ENCODE peak calls at places on chromosome X, in five cellular contexts. S is lower lobe of right lung, V is GM23248, I is GM23338, L is PC-3. H is an unnamed sample. For H3K4me1, the result is how much of the 10 kb centered on the place peaks cover.

GRCh38 chrX:39477438-39478120 is 620.2 kb downstream of the BCOR start:
- DNase-seq in L (peak), S (peak), V (no peak), I (peak), H (peak)

GRCh38 chrX:44239036-44239435 is 104.4 kb downstream of the EFHC2 start:
- DNase-seq in L (no peak), S (no peak), V (no peak), I (no peak), H (no peak)

GRCh38 chrX:2446815-2447214 is 54.0 kb downstream of the DHRSX start:
- DNase-seq in V (no peak), S (peak), L (no peak), I (no peak), H (no peak)

GRCh38 chrX:141320801-141321200 is 78.5 kb upstream of the SPANXC start:
- DNase-seq in L (peak), I (no peak), V (no peak), S (no peak), H (no peak)

GRCh38 chrX:45778621-45779020 is 577.9 kb upstream of the DIPK2B start:
- DNase-seq in V (peak), S (no peak), I (no peak), L (no peak), H (no peak)

GRCh38 chrX:42195506-42195905 is 272.2 kb upstream of the CASK start:
- DNase-seq in I (peak), V (no peak), L (peak), S (no peak), H (no peak)

GRCh38 chrX:39397561-39398200 is 596.4 kb downstream of the MID1IP1 start:
- DNase-seq in I (no peak), V (no peak), S (no peak), L (no peak), H (no peak)

GRCh38 chrX:47564438-47565085 is 3.6 kb downstream of the ARAF start:
- DNase-seq in L (no peak), V (no peak), I (no peak), S (no peak), H (no peak)

GRCh38 chrX:53317365-53318069 is 36.1 kb upstream of the IQSEC2 start:
- DNase-seq in I (peak), L (peak), V (peak), S (peak), H (peak)

DNA sequence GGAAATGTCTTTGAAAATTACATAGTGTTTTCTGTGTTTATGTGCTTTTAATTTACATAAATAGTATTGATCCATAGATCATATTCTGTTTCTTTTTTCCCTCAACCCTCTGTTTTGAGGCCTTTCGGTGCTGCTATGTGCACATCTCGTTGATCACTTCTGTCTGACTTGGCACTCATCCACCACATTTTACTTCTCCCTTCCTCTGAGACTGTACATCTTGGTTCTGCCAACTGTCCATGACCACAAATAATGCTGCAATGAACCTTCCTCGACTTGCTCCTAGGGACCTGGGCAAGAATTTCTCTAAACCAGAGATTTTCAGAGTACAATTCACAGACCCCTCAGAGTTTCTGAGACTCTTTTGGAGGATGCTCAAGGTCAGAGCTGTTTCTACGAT is 74.4 kb downstream of the RTL5 start:
- DNase-seq in V (no peak), L (no peak), I (no peak), S (no peak), H (no peak)
- H3K4me1 ChIP-seq in V (under half), L (under half), I (under half), S (under half), H (under half)

GRCh38 chrX:136600059-136600458 is 47.9 kb upstream of the CD40LG start:
- DNase-seq in L (no peak), I (no peak), V (no peak), S (no peak), H (no peak)
- H3K4me1 ChIP-seq in L (under half), I (under half), V (under half), S (under half), H (under half)

DNA sequence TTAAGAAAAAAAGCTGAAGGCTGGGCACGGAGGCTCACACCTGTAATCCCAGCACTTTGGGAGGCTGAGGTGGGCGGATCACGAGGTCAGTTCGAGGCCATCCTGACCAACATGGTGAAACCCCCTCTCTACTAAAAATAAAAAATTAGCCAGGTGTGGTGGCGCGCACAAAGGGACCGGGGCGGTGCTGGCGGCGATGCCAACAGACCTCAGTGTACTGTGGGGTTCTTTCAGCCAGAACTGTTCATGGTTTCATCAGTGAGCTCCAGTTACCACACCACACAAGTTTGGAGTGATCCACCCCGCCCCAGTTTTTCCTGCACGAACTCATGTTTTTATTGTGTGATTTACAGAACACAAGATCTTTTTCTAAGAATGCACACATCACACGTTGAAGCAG is 21.2 kb upstream of the IRAK1 start:
- DNase-seq in S (no peak), I (no peak), L (no peak), V (no peak), H (no peak)
- H3K4me1 ChIP-seq in S (under half), I (under half), L (under half), V (half or more), H (under half)

DNA sequence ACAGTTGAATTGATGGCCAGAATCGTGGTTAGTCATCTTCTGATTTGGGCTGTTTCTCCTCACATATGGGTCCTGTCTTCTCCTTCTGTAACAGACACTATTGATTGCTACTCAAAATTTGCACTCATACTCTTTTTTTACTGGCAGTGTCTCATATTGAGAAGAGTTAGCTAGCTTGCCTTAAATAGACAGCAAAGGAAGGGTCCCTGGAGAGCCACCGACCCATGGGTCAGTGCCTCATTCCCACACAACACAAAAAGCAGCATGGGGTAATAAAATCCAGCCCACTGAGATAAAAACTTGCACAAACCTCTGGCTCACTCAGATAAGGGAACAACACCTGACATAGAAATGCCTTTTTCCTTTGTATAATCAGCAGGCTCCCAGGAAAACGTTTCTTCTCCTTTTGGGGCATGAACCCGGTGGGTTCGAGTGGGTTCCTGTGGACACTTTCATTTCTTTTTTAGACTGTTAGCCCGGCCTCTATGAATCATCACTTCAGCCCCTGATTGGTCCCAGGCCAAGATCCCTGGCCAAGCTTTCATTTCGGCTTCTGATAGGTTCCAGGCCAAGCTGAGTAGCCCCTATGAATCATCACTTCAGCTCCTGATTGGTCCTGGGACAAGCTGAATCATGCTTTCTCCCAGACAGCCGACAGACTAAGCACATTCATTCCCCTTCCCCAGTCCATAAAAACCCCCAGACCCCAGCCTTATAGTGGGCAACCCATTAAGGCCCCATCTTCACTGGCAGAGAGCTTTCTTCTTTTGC is 408.1 kb downstream of the DCAF12L2 start:
- DNase-seq in I (no peak), S (no peak), V (no peak), L (no peak), H (no peak)
- H3K4me1 ChIP-seq in I (under half), S (under half), V (under half), L (under half), H (under half)

GRCh38 chrX:120125444-120125843 is 9.7 kb upstream of the RHOXF1 start:
- DNase-seq in L (no peak), S (no peak), I (no peak), V (no peak), H (peak)
- H3K4me1 ChIP-seq in L (under half), S (under half), I (under half), V (under half), H (under half)

H was measured in adrenal gland.